ENCODE peak calls at places on chromosomes 2 and 18, in seven cellular contexts. O, N, A, V, F, W and P are unnamed samples.
A peak's percentile ranks its signal among the peaks of the same experiment; 100 is the strongest.

GRCh38 chr18:63887424-63887823 is at the start of gene SERPINB2:
- DNase-seq in O (peak; percentile 39), N (no peak), A (peak; percentile 41), V (no peak), F (no peak), W (no peak), P (no peak)

GRCh38 chr18:65746936-65747335 is 3.9 kb upstream of the CDH7 start:
- DNase-seq in O (no peak), N (no peak), A (no peak), V (no peak), F (no peak), W (no peak), P (no peak)

GRCh38 chr2:28370355-28370754 is 22.3 kb upstream of the FOSL2 start:
- DNase-seq in O (no peak), N (no peak), A (no peak), V (no peak), F (no peak), W (no peak), P (no peak)

GRCh38 chr2:224359569-224359968 is 42.3 kb downstream of the FAM124B start:
- DNase-seq in O (no peak), N (no peak), A (no peak), V (peak; percentile 21), F (no peak), W (no peak), P (no peak)

GRCh38 chr18:3219621-3220335 is at the start of gene MYOM1:
- DNase-seq in O (no peak), N (peak; percentile 63), A (no peak), V (no peak), F (no peak), W (no peak), P (no peak)

GRCh38 chr18:35467624-35468016 is 30.1 kb downstream of the INO80C start:
- DNase-seq in O (no peak), N (no peak), A (no peak), V (no peak), F (peak; percentile 33), W (no peak), P (no peak)

GRCh38 chr2:239192975-239193374 is 207.8 kb downstream of the HDAC4 start:
- DNase-seq in O (no peak), N (peak; percentile 0), A (no peak), V (no peak), F (no peak), W (no peak), P (no peak)

GRCh38 chr2:166126014-166126639 is 1.7 kb downstream of the SCN1A start:
- DNase-seq in O (peak; percentile 61), N (no peak), A (no peak), V (no peak), F (no peak), W (no peak), P (no peak)

GRCh38 chr18:28032177-28032576 is 144.8 kb downstream of the CDH2 start:
- DNase-seq in O (no peak), N (no peak), A (no peak), V (no peak), F (no peak), W (no peak), P (no peak)

GRCh38 chr2:63789318-63790051 is 52.2 kb upstream of the UGP2 start:
- DNase-seq in O (peak; percentile 84), N (no peak), A (peak; percentile 70), V (no peak), F (no peak), W (no peak), P (no peak)

GRCh38 chr18:61400714-61401113 is 67.5 kb downstream of the CDH20 start:
- DNase-seq in O (peak; percentile 86), N (no peak), A (peak; percentile 75), V (no peak), F (no peak), W (no peak), P (no peak)

GRCh38 chr2:239247401-239248245 is 153.2 kb downstream of the HDAC4 start:
- DNase-seq in O (no peak), N (no peak), A (no peak), V (no peak), F (no peak), W (peak; percentile 86), P (peak; percentile 99)

GRCh38 chr18:5238371-5238758 is 41.3 kb upstream of the AKAIN1 start:
- DNase-seq in O (no peak), N (peak; percentile 10), A (peak; percentile 30), V (peak; percentile 57), F (peak; percentile 7), W (no peak), P (no peak)

GRCh38 chr2:226544581-226545210 is 254.9 kb downstream of the IRS1 start:
- DNase-seq in O (no peak), N (no peak), A (peak; percentile 61), V (no peak), F (no peak), W (no peak), P (peak; percentile 59)

GRCh38 chr2:95318431-95319220 is 21.5 kb downstream of the KCNIP3 start:
- DNase-seq in O (no peak), N (no peak), A (no peak), V (no peak), F (no peak), W (no peak), P (no peak)

DNA sequence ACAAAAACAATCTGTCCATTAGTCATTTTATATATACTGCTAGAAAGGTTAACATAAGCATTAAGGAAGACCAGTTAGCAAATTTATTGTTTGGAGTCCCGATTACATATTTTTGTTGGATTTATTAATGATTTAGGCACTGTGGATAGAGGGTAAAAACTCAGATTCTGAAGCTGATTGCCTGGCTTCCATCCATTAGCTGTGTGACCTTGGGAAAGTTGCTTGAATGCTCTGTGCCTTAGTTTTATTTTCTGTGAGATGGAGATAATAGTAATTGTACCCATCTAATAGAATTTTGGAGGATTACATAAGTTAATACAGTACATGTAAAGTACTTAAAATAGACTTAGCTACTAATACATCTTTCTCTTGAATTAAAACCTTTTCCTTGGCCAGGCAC is 36.3 kb upstream of the NEMP2 start:
- DNase-seq in O (no peak), N (no peak), A (no peak), V (no peak), F (no peak), W (no peak), P (no peak)
- TF ChIP-seq CTCF in O (no peak), N (no peak), A (no peak), V (no peak), F (no peak), W (no peak), P (no peak)

GRCh38 chr2:241149925-241150659 is at the start of gene PPP1R7:
- DNase-seq in O (peak; percentile 89), N (peak; percentile 95), A (peak; percentile 90), V (peak; percentile 91), F (peak; percentile 96), W (peak; percentile 97), P (peak; percentile 66)

GRCh38 chr2:241148891-241149674 is at the start of gene PASK:
- DNase-seq in O (peak; percentile 91), N (peak; percentile 96), A (peak; percentile 92), V (peak; percentile 79), F (peak; percentile 98), W (peak; percentile 99), P (peak; percentile 69)

GRCh38 chr2:241149675-241149924 is 328 bp upstream of the PASK start:
- DNase-seq in O (no peak), N (no peak), A (no peak), V (no peak), F (no peak), W (no peak), P (no peak)

GRCh38 chr2:241147336-241147735 is 1.9 kb downstream of the PASK start:
- DNase-seq in O (no peak), N (no peak), A (no peak), V (no peak), F (no peak), W (no peak), P (no peak)

DNA sequence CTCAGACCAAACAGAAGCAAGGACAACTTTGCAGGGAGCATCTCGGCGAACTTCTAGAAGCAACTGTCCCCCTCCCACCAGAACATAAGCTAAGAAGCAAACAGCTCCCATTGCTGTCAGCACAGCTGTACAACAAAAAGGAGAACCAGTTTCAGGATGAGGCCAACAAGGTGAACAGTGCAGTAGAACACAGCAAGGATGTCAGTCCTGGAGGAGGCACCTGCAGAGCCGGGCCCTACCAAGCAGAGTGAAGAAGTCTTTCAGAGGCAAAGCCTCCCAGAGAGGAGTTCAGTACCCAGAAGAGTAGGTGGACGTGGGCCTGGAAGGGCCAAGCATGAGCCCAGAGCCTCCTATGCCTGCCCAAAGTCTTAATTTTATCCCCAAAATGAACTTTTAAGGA is 1.0 kb downstream of the PASK start:
- DNase-seq in O (no peak), N (no peak), A (no peak), V (no peak), F (peak; percentile 27), W (no peak), P (no peak)
- H3K4me3 ChIP-seq in O (peak overlapping the region; percentile 95), N (no peak overlapping the region), A (no peak overlapping the region), V (peak overlapping the region; percentile 98), F (peak overlapping the region; percentile 93), W (peak overlapping the region; percentile 76), P (peak overlapping the region; percentile 80)

GRCh38 chr2:107663632-107664031 is 163.1 kb upstream of the RGPD4 start:
- DNase-seq in O (no peak), N (no peak), A (no peak), V (no peak), F (no peak), W (no peak), P (no peak)

GRCh38 chr2:107669335-107669734 is 157.4 kb upstream of the RGPD4 start:
- DNase-seq in O (peak; percentile 6), N (no peak), A (no peak), V (peak; percentile 17), F (no peak), W (no peak), P (no peak)
- TF ChIP-seq CTCF in O (no peak), N (peak; percentile 41), A (peak; percentile 27), V (no peak), F (no peak), W (no peak), P (no peak)

DNA sequence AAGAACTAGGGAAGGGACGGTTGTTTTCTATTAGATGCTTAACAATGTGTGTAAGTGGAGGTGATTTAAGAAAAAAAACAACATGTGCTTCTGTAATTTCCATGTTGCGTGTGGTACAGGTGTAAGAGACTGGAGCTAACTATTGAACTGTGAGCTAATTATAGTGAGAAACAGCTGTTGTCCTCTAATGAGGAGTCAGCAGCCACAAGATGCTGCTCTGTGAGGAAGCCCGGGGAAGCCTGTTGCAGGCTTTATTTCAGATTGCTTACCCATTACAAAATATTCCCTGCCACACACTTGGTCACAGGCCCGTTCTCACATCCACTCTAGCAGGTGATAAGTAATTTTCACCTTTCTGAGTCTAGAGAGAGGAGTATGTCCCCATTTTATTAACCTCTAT is 280.5 kb upstream of the PARD3B start:
- DNase-seq in O (no peak), N (no peak), A (no peak), V (no peak), F (no peak), W (no peak), P (no peak)
- H3K4me3 ChIP-seq in O (no peak overlapping the region), N (no peak overlapping the region), A (no peak overlapping the region), V (no peak overlapping the region), F (no peak overlapping the region), W (no peak overlapping the region), P (no peak overlapping the region)